ENCODE peak calls at places on chromosome 10, in nine cellular contexts. B is heart left ventricle, Z is Caki2, H is COLO829, R is colonic mucosa, U is T-cell, E is T-helper 2 cell, N is hypothalamus, C is kidney tubule cell. I is an unnamed sample.

GRCh38 chr10:89837173-89838001 is 136.0 kb downstream of the KIF20B start:
- DNase-seq in U (peak; percentile 27), E (peak; percentile 6), C (peak; percentile 30), Z (no peak), R (peak; percentile 50), H (no peak), N (no peak), B (no peak), I (peak; percentile 62)

GRCh38 chr10:96285331-96285752 is 14.0 kb upstream of the BLNK start:
- DNase-seq in R (peak; percentile 76), E (no peak), B (no peak), U (no peak), N (no peak), Z (no peak), H (no peak), C (peak; percentile 15), I (no peak)

GRCh38 chr10:27801171-27801785 is 55.7 kb upstream of the MKX start:
- DNase-seq in E (no peak), N (no peak), R (no peak), B (no peak), H (no peak), Z (no peak), C (peak; percentile 72), U (no peak), I (no peak)

GRCh38 chr10:120012566-120012965 is 120.0 kb downstream of the SEC23IP start:
- DNase-seq in U (no peak), R (no peak), H (no peak), B (no peak), C (peak; percentile 66), N (no peak), Z (peak; percentile 5), E (no peak), I (no peak)

GRCh38 chr10:97822261-97822687 is 27.4 kb upstream of the GOLGA7B start:
- DNase-seq in B (no peak), Z (peak; percentile 23), H (no peak), E (no peak), N (no peak), C (peak; percentile 81), R (no peak), U (no peak), I (no peak)

GRCh38 chr10:59708816-59709471 is 706 bp downstream of the SLC16A9 start:
- DNase-seq in H (no peak), R (peak; percentile 70), N (peak; percentile 14), B (peak; percentile 21), Z (peak; percentile 13), C (peak; percentile 42), E (no peak), U (no peak), I (peak; percentile 80)

GRCh38 chr10:113333313-113333712 is 219.5 kb upstream of the HABP2 start:
- DNase-seq in B (no peak), U (no peak), R (no peak), N (no peak), C (no peak), E (no peak), Z (no peak), H (no peak), I (no peak)

GRCh38 chr10:112847778-112848177 is 102.3 kb upstream of the TCF7L2 start:
- DNase-seq in C (no peak), B (no peak), Z (no peak), N (no peak), H (no peak), E (no peak), R (no peak), U (no peak), I (no peak)

GRCh38 chr10:12186324-12186723 is 9.4 kb downstream of the NUDT5 start:
- DNase-seq in U (no peak), B (no peak), C (no peak), E (no peak), N (no peak), R (no peak), H (no peak), Z (no peak), I (no peak)

GRCh38 chr10:57791546-57791945 is 476.1 kb downstream of the IPMK start:
- DNase-seq in C (peak; percentile 1), U (no peak), Z (no peak), R (no peak), H (no peak), N (no peak), B (no peak), E (no peak), I (no peak)

GRCh38 chr10:11598749-11599396 is 12.6 kb downstream of the USP6NL start:
- DNase-seq in B (no peak), C (no peak), Z (no peak), N (no peak), H (no peak), R (no peak), U (no peak), E (no peak), I (no peak)

GRCh38 chr10:104309980-104310978 is 28.0 kb downstream of the ITPRIP start:
- DNase-seq in Z (peak; percentile 33), U (no peak), H (no peak), E (no peak), C (peak; percentile 78), B (peak; percentile 79), R (no peak), N (no peak), I (peak; percentile 87)

GRCh38 chr10:58700576-58700975 is 187.9 kb downstream of the BICC1 start:
- DNase-seq in C (no peak), Z (no peak), U (no peak), B (no peak), E (no peak), N (no peak), H (no peak), R (no peak), I (no peak)

GRCh38 chr10:13801907-13802288 is 215.1 kb downstream of the PRPF18 start:
- DNase-seq in Z (no peak), E (no peak), N (no peak), U (no peak), H (no peak), R (no peak), C (no peak), B (no peak), I (no peak)

GRCh38 chr10:97590748-97591139 is 1.2 kb downstream of the C10orf62 start:
- DNase-seq in Z (no peak), N (no peak), C (no peak), B (no peak), U (no peak), H (no peak), R (no peak), E (no peak), I (no peak)

GRCh38 chr10:121481222-121481621 is 117.0 kb downstream of the FGFR2 start:
- DNase-seq in Z (no peak), B (no peak), C (no peak), R (no peak), N (no peak), H (no peak), U (no peak), E (no peak), I (no peak)

GRCh38 chr10:16828114-16828568 is 10.9 kb upstream of the RSU1 start:
- DNase-seq in C (peak; percentile 80), H (peak; percentile 45), N (no peak), B (peak; percentile 55), U (peak; percentile 64), Z (peak; percentile 68), R (peak; percentile 72), E (peak; percentile 17), I (no peak)

GRCh38 chr10:14736600-14737081 is 38.1 kb downstream of the FAM107B start:
- DNase-seq in E (no peak), N (no peak), B (peak; percentile 48), H (no peak), U (no peak), Z (no peak), C (peak; percentile 64), R (no peak), I (no peak)

GRCh38 chr10:44977287-44978212 is 1.1 kb downstream of the DEPP1 start:
- DNase-seq in B (no peak), N (no peak), E (no peak), Z (no peak), U (no peak), C (peak; percentile 14), R (no peak), H (no peak), I (peak; percentile 66)